ENCODE peak calls at places on chromosomes 3 and 15, in nine cellular contexts. L, Y, G, Q, O, T, F, N and W are unnamed samples.
A peak's percentile ranks its signal among the peaks of the same experiment; 100 is the strongest.

GRCh38 chr3:127786358-127787070 is 35.8 kb downstream of the MGLL start:
- DNase-seq in F (no peak), G (no peak), O (no peak), L (peak; percentile 98), Q (peak; percentile 24), Y (no peak), N (no peak), T (peak; percentile 67), W (peak; percentile 76)

GRCh38 chr3:117285721-117286120 is 576.1 kb downstream of the TUSC7 start:
- DNase-seq in F (no peak), N (no peak), G (no peak), O (no peak), T (no peak), L (peak; percentile 73), Y (no peak), Q (no peak), W (no peak)

GRCh38 chr15:80977627-80978036 is 12.0 kb downstream of the MESD start:
- DNase-seq in L (peak; percentile 2), T (peak; percentile 52), Y (peak; percentile 20), O (peak; percentile 29), F (peak; percentile 43), N (peak; percentile 40), Q (peak; percentile 49), G (no peak), W (no peak)

GRCh38 chr3:194134231-194134756 is 1.7 kb upstream of the HES1 start:
- DNase-seq in G (no peak), T (peak; percentile 49), O (peak; percentile 66), Y (no peak), N (peak; percentile 75), L (peak; percentile 46), Q (no peak), F (no peak), W (no peak)

GRCh38 chr15:40307421-40308165 is at the start of gene PLCB2:
- DNase-seq in F (no peak), N (no peak), O (no peak), G (no peak), T (peak; percentile 34), L (no peak), Y (no peak), Q (no peak), W (no peak)

GRCh38 chr3:70990723-70991122 is 592.8 kb downstream of the FOXP1 start:
- DNase-seq in O (no peak), L (no peak), Y (no peak), F (no peak), T (no peak), N (no peak), Q (no peak), G (no peak), W (no peak)

GRCh38 chr15:39466428-39466827 is 114.5 kb upstream of the THBS1 start:
- DNase-seq in O (peak; percentile 57), F (no peak), L (no peak), G (no peak), Y (no peak), Q (no peak), N (no peak), T (no peak), W (no peak)

GRCh38 chr3:61425356-61425755 is 136.0 kb upstream of the PTPRG start:
- DNase-seq in N (no peak), G (no peak), L (no peak), F (no peak), T (no peak), O (no peak), Q (no peak), Y (no peak), W (no peak)

GRCh38 chr3:72338082-72338941 is 509.9 kb downstream of the SHQ1 start:
- DNase-seq in N (no peak), O (peak; percentile 31), Q (no peak), L (no peak), T (no peak), G (no peak), F (peak; percentile 62), Y (peak; percentile 74), W (no peak)

GRCh38 chr3:169695051-169695450 is 31.5 kb upstream of the MECOM start:
- DNase-seq in Q (no peak), N (no peak), L (no peak), G (no peak), Y (peak; percentile 17), T (no peak), F (no peak), O (no peak), W (no peak)

GRCh38 chr3:134602440-134602814 is 48.4 kb downstream of the KY start:
- DNase-seq in G (no peak), T (no peak), L (no peak), N (no peak), O (no peak), Y (no peak), Q (no peak), F (no peak), W (no peak)

GRCh38 chr15:26179906-26180305 is 316.8 kb upstream of the ATP10A start:
- DNase-seq in F (peak; percentile 30), Q (no peak), N (peak; percentile 17), L (peak; percentile 59), T (no peak), Y (no peak), O (no peak), G (no peak), W (no peak)

GRCh38 chr3:97838393-97838792 is 16.6 kb downstream of the CRYBG3 start:
- DNase-seq in O (no peak), G (no peak), N (no peak), Y (no peak), Q (no peak), L (no peak), T (no peak), F (no peak), W (no peak)